ENCODE peak calls at places on chromosomes 4 and X, in seven cellular contexts. S is activated CD4-positive, alpha-beta T cell treated with anti-CD3 and anti-CD28 coated beads for 4 hours; B is renal cortical epithelial cell; J is NK-92 treated with Interleukin-12 subunit alpha and Interleukin-12 subunit beta, amount 100 ng/mL, for 24 hours; I is OCI-LY7; X is activated naive CD4-positive, alpha-beta T cell; G is AG08396. T is an unnamed sample.

GRCh38 chr4:101651778-101652177 is 138.8 kb upstream of the BANK1 start:
- DNase-seq in J (no peak), I (no peak), G (no peak), X (no peak), S (no peak), B (no peak), T (no peak)

GRCh38 chrX:10619311-10620015 is 922 bp downstream of the MID1 start:
- DNase-seq in X (no peak), B (no peak), S (no peak), I (no peak), J (no peak), G (no peak), T (no peak)

GRCh38 chr4:2940267-2941137 is 22.7 kb downstream of the NOP14 start:
- DNase-seq in J (no peak), X (no peak), S (no peak), G (no peak), I (no peak), B (no peak), T (no peak)

GRCh38 chr4:111037591-111037990 is 414.7 kb upstream of the PITX2 start:
- DNase-seq in B (no peak), G (no peak), I (no peak), S (no peak), X (no peak), J (no peak), T (no peak)

GRCh38 chr4:145769450-145770037 is 89.6 kb downstream of the C4orf51 start:
- DNase-seq in G (no peak), X (no peak), B (no peak), J (no peak), S (no peak), I (no peak), T (no peak)

GRCh38 chr4:186243331-186243730 is 16.0 kb downstream of the KLKB1 start:
- DNase-seq in B (no peak), X (no peak), S (no peak), J (no peak), I (no peak), G (no peak), T (no peak)

GRCh38 chr4:113882668-113883067 is 96.8 kb downstream of the ARSJ start:
- DNase-seq in J (no peak), X (no peak), G (no peak), S (no peak), I (no peak), B (peak), T (no peak)

GRCh38 chr4:2570551-2571222 is 34.2 kb downstream of the FAM193A start:
- DNase-seq in G (no peak), X (no peak), B (no peak), I (no peak), J (no peak), S (peak), T (no peak)

GRCh38 chr4:103091601-103092223 is 7.9 kb downstream of the BDH2 start:
- DNase-seq in I (peak), S (peak), J (no peak), G (no peak), B (peak), X (no peak), T (peak)

GRCh38 chr4:143335979-143336827 is 473 bp upstream of the GAB1 start:
- DNase-seq in B (peak), J (no peak), S (peak), X (no peak), G (peak), I (peak), T (peak)

GRCh38 chrX:112687189-112687691 is 7.5 kb upstream of the LHFPL1 start:
- DNase-seq in J (no peak), X (no peak), I (no peak), B (no peak), S (no peak), G (peak), T (no peak)

T was measured in NCI-H748 treated with DMSO at 0.1 percent for 48 hours.